ENCODE peak calls at places on chromosomes 12 and 14, in six cellular contexts. One of them, this sample, is unnamed.
A peak's percentile ranks its signal among the peaks of the same experiment; 100 is the strongest.

GRCh38 chr14:33871394-33871793 is 79.5 kb downstream of the EGLN3 start:
- DNase-seq in amniotic stem cell: no peak
- DNase-seq in RWPE2: no peak
- DNase-seq in MG63: no peak
- DNase-seq in stimulated activated CD8-positive, alpha-beta memory T cell treated with anti-CD3 and anti-CD28 coated beads, Interleukin-4, amount 100 ng/mL, for 48 hours: no peak
- DNase-seq in T-helper 9 cell: no peak
- DNase-seq in this sample: no peak

GRCh38 chr12:3158851-3159465 is 81.8 kb downstream of the TSPAN9 start:
- DNase-seq in stimulated activated CD8-positive, alpha-beta memory T cell treated with anti-CD3 and anti-CD28 coated beads, Interleukin-4, amount 100 ng/mL, for 48 hours: no peak
- DNase-seq in T-helper 9 cell: no peak
- DNase-seq in RWPE2: no peak
- DNase-seq in MG63: no peak
- DNase-seq in amniotic stem cell: no peak
- DNase-seq in this sample: no peak

GRCh38 chr12:47822386-47822785 is 2.7 kb upstream of the HDAC7 start:
- DNase-seq in amniotic stem cell: no peak
- DNase-seq in stimulated activated CD8-positive, alpha-beta memory T cell treated with anti-CD3 and anti-CD28 coated beads, Interleukin-4, amount 100 ng/mL, for 48 hours: no peak
- DNase-seq in T-helper 9 cell: no peak
- DNase-seq in RWPE2: no peak
- DNase-seq in MG63: no peak
- DNase-seq in this sample: no peak

GRCh38 chr14:73503648-73504047 is 12.9 kb downstream of the RIOX1 start:
- DNase-seq in T-helper 9 cell: no peak
- DNase-seq in RWPE2: no peak
- DNase-seq in MG63: no peak
- DNase-seq in amniotic stem cell: no peak
- DNase-seq in stimulated activated CD8-positive, alpha-beta memory T cell treated with anti-CD3 and anti-CD28 coated beads, Interleukin-4, amount 100 ng/mL, for 48 hours: no peak
- DNase-seq in this sample: no peak

GRCh38 chr12:23803547-23803946 is 145.9 kb downstream of the SOX5 start:
- DNase-seq in MG63: no peak
- DNase-seq in stimulated activated CD8-positive, alpha-beta memory T cell treated with anti-CD3 and anti-CD28 coated beads, Interleukin-4, amount 100 ng/mL, for 48 hours: no peak
- DNase-seq in RWPE2: no peak
- DNase-seq in T-helper 9 cell: no peak
- DNase-seq in amniotic stem cell: no peak
- DNase-seq in this sample: no peak

GRCh38 chr14:68603682-68604360 is 189.0 kb downstream of the ZFP36L1 start:
- DNase-seq in RWPE2: peak; percentile 54
- DNase-seq in amniotic stem cell: no peak
- DNase-seq in stimulated activated CD8-positive, alpha-beta memory T cell treated with anti-CD3 and anti-CD28 coated beads, Interleukin-4, amount 100 ng/mL, for 48 hours: no peak
- DNase-seq in MG63: no peak
- DNase-seq in T-helper 9 cell: no peak
- DNase-seq in this sample: no peak

GRCh38 chr12:46124132-46124847 is 133.9 kb upstream of the SCAF11 start:
- DNase-seq in amniotic stem cell: no peak
- DNase-seq in RWPE2: no peak
- DNase-seq in T-helper 9 cell: no peak
- DNase-seq in stimulated activated CD8-positive, alpha-beta memory T cell treated with anti-CD3 and anti-CD28 coated beads, Interleukin-4, amount 100 ng/mL, for 48 hours: no peak
- DNase-seq in MG63: no peak
- DNase-seq in this sample: no peak

GRCh38 chr12:95590775-95591174 is 39.5 kb upstream of the USP44 start:
- DNase-seq in amniotic stem cell: no peak
- DNase-seq in T-helper 9 cell: no peak
- DNase-seq in MG63: no peak
- DNase-seq in RWPE2: no peak
- DNase-seq in stimulated activated CD8-positive, alpha-beta memory T cell treated with anti-CD3 and anti-CD28 coated beads, Interleukin-4, amount 100 ng/mL, for 48 hours: no peak
- DNase-seq in this sample: no peak

GRCh38 chr14:100285913-100286400 is 20.3 kb downstream of the SLC25A29 start:
- DNase-seq in MG63: no peak
- DNase-seq in amniotic stem cell: no peak
- DNase-seq in T-helper 9 cell: no peak
- DNase-seq in RWPE2: no peak
- DNase-seq in stimulated activated CD8-positive, alpha-beta memory T cell treated with anti-CD3 and anti-CD28 coated beads, Interleukin-4, amount 100 ng/mL, for 48 hours: no peak
- DNase-seq in this sample: no peak

GRCh38 chr14:104865069-104865630 is at the start of gene CEP170B:
- DNase-seq in amniotic stem cell: no peak
- DNase-seq in MG63: peak; percentile 36
- DNase-seq in RWPE2: no peak
- DNase-seq in stimulated activated CD8-positive, alpha-beta memory T cell treated with anti-CD3 and anti-CD28 coated beads, Interleukin-4, amount 100 ng/mL, for 48 hours: peak; percentile 42
- DNase-seq in T-helper 9 cell: peak; percentile 47
- DNase-seq in this sample: no peak

GRCh38 chr14:103456167-103456835 is 66.3 kb downstream of the CKB start:
- DNase-seq in amniotic stem cell: no peak
- DNase-seq in RWPE2: no peak
- DNase-seq in stimulated activated CD8-positive, alpha-beta memory T cell treated with anti-CD3 and anti-CD28 coated beads, Interleukin-4, amount 100 ng/mL, for 48 hours: no peak
- DNase-seq in T-helper 9 cell: no peak
- DNase-seq in MG63: no peak
- DNase-seq in this sample: no peak

GRCh38 chr14:100065161-100065871 is at the start of gene EVL:
- DNase-seq in RWPE2: no peak
- DNase-seq in MG63: no peak
- DNase-seq in T-helper 9 cell: no peak
- DNase-seq in amniotic stem cell: no peak
- DNase-seq in stimulated activated CD8-positive, alpha-beta memory T cell treated with anti-CD3 and anti-CD28 coated beads, Interleukin-4, amount 100 ng/mL, for 48 hours: peak; percentile 90
- DNase-seq in this sample: peak; percentile 64

GRCh38 chr14:20413785-20414117 is 450 bp upstream of the TEP1 start:
- DNase-seq in amniotic stem cell: no peak
- DNase-seq in MG63: no peak
- DNase-seq in stimulated activated CD8-positive, alpha-beta memory T cell treated with anti-CD3 and anti-CD28 coated beads, Interleukin-4, amount 100 ng/mL, for 48 hours: no peak
- DNase-seq in T-helper 9 cell: no peak
- DNase-seq in RWPE2: no peak
- DNase-seq in this sample: peak; percentile 8

GRCh38 chr12:63844391-63845341 is at the start of gene SRGAP1:
- DNase-seq in amniotic stem cell: peak; percentile 31
- DNase-seq in RWPE2: peak; percentile 67
- DNase-seq in T-helper 9 cell: no peak
- DNase-seq in MG63: peak; percentile 69
- DNase-seq in stimulated activated CD8-positive, alpha-beta memory T cell treated with anti-CD3 and anti-CD28 coated beads, Interleukin-4, amount 100 ng/mL, for 48 hours: peak; percentile 29
- DNase-seq in this sample: no peak

GRCh38 chr14:21227981-21228380 is 41.3 kb downstream of the HNRNPC start:
- DNase-seq in MG63: no peak
- DNase-seq in stimulated activated CD8-positive, alpha-beta memory T cell treated with anti-CD3 and anti-CD28 coated beads, Interleukin-4, amount 100 ng/mL, for 48 hours: no peak
- DNase-seq in amniotic stem cell: no peak
- DNase-seq in RWPE2: no peak
- DNase-seq in T-helper 9 cell: no peak
- DNase-seq in this sample: no peak

GRCh38 chr14:75484711-75485429 is 37.4 kb upstream of the BATF start:
- DNase-seq in stimulated activated CD8-positive, alpha-beta memory T cell treated with anti-CD3 and anti-CD28 coated beads, Interleukin-4, amount 100 ng/mL, for 48 hours: no peak
- DNase-seq in RWPE2: no peak
- DNase-seq in MG63: no peak
- DNase-seq in amniotic stem cell: no peak
- DNase-seq in T-helper 9 cell: no peak
- DNase-seq in this sample: no peak

GRCh38 chr14:106845286-106846087 is 1319.1 kb downstream of the TMEM121 start:
- DNase-seq in MG63: no peak
- DNase-seq in RWPE2: peak; percentile 77
- DNase-seq in amniotic stem cell: no peak
- DNase-seq in stimulated activated CD8-positive, alpha-beta memory T cell treated with anti-CD3 and anti-CD28 coated beads, Interleukin-4, amount 100 ng/mL, for 48 hours: peak; percentile 67
- DNase-seq in T-helper 9 cell: no peak
- DNase-seq in this sample: no peak

GRCh38 chr12:57235012-57235727 is 5.7 kb downstream of the SHMT2 start:
- DNase-seq in amniotic stem cell: no peak
- DNase-seq in RWPE2: peak; percentile 62
- DNase-seq in T-helper 9 cell: no peak
- DNase-seq in MG63: no peak
- DNase-seq in stimulated activated CD8-positive, alpha-beta memory T cell treated with anti-CD3 and anti-CD28 coated beads, Interleukin-4, amount 100 ng/mL, for 48 hours: peak; percentile 24
- DNase-seq in this sample: no peak

GRCh38 chr14:33315217-33315616 is 376.5 kb downstream of the NPAS3 start:
- DNase-seq in stimulated activated CD8-positive, alpha-beta memory T cell treated with anti-CD3 and anti-CD28 coated beads, Interleukin-4, amount 100 ng/mL, for 48 hours: no peak
- DNase-seq in MG63: no peak
- DNase-seq in T-helper 9 cell: no peak
- DNase-seq in amniotic stem cell: no peak
- DNase-seq in RWPE2: no peak
- DNase-seq in this sample: no peak

GRCh38 chr14:57390806-57391562 is 598 bp downstream of the NAA30 start:
- DNase-seq in RWPE2: peak; percentile 62
- DNase-seq in MG63: peak; percentile 22
- DNase-seq in stimulated activated CD8-positive, alpha-beta memory T cell treated with anti-CD3 and anti-CD28 coated beads, Interleukin-4, amount 100 ng/mL, for 48 hours: peak; percentile 57
- DNase-seq in T-helper 9 cell: peak; percentile 28
- DNase-seq in amniotic stem cell: no peak
- DNase-seq in this sample: peak; percentile 41

GRCh38 chr12:42473561-42473960 is 116.0 kb downstream of the PRICKLE1 start:
- DNase-seq in stimulated activated CD8-positive, alpha-beta memory T cell treated with anti-CD3 and anti-CD28 coated beads, Interleukin-4, amount 100 ng/mL, for 48 hours: no peak
- DNase-seq in RWPE2: no peak
- DNase-seq in amniotic stem cell: no peak
- DNase-seq in MG63: no peak
- DNase-seq in T-helper 9 cell: no peak
- DNase-seq in this sample: no peak

GRCh38 chr12:93006655-93007208 is 77.6 kb upstream of the EEA1 start:
- DNase-seq in RWPE2: no peak
- DNase-seq in T-helper 9 cell: no peak
- DNase-seq in MG63: no peak
- DNase-seq in stimulated activated CD8-positive, alpha-beta memory T cell treated with anti-CD3 and anti-CD28 coated beads, Interleukin-4, amount 100 ng/mL, for 48 hours: no peak
- DNase-seq in amniotic stem cell: no peak
- DNase-seq in this sample: no peak

GRCh38 chr14:45253754-45254300 is 825 bp upstream of the MIS18BP1 start:
- DNase-seq in stimulated activated CD8-positive, alpha-beta memory T cell treated with anti-CD3 and anti-CD28 coated beads, Interleukin-4, amount 100 ng/mL, for 48 hours: peak; percentile 31
- DNase-seq in amniotic stem cell: no peak
- DNase-seq in RWPE2: no peak
- DNase-seq in T-helper 9 cell: no peak
- DNase-seq in MG63: no peak
- DNase-seq in this sample: no peak

GRCh38 chr12:62784576-62784975 is 150.4 kb downstream of the PPM1H start:
- DNase-seq in T-helper 9 cell: no peak
- DNase-seq in RWPE2: no peak
- DNase-seq in amniotic stem cell: no peak
- DNase-seq in stimulated activated CD8-positive, alpha-beta memory T cell treated with anti-CD3 and anti-CD28 coated beads, Interleukin-4, amount 100 ng/mL, for 48 hours: no peak
- DNase-seq in MG63: no peak
- DNase-seq in this sample: no peak

GRCh38 chr14:72284176-72284575 is 351.9 kb downstream of the RGS6 start:
- DNase-seq in stimulated activated CD8-positive, alpha-beta memory T cell treated with anti-CD3 and anti-CD28 coated beads, Interleukin-4, amount 100 ng/mL, for 48 hours: no peak
- DNase-seq in T-helper 9 cell: no peak
- DNase-seq in MG63: no peak
- DNase-seq in amniotic stem cell: no peak
- DNase-seq in RWPE2: no peak
- DNase-seq in this sample: no peak

GRCh38 chr14:64683264-64683663 is 21.0 kb upstream of the PLEKHG3 start:
- DNase-seq in T-helper 9 cell: no peak
- DNase-seq in stimulated activated CD8-positive, alpha-beta memory T cell treated with anti-CD3 and anti-CD28 coated beads, Interleukin-4, amount 100 ng/mL, for 48 hours: no peak
- DNase-seq in MG63: no peak
- DNase-seq in RWPE2: no peak
- DNase-seq in amniotic stem cell: no peak
- DNase-seq in this sample: no peak

GRCh38 chr14:77103954-77104353 is 5.9 kb downstream of the CIPC start:
- DNase-seq in RWPE2: no peak
- DNase-seq in stimulated activated CD8-positive, alpha-beta memory T cell treated with anti-CD3 and anti-CD28 coated beads, Interleukin-4, amount 100 ng/mL, for 48 hours: no peak
- DNase-seq in MG63: no peak
- DNase-seq in T-helper 9 cell: no peak
- DNase-seq in amniotic stem cell: no peak
- DNase-seq in this sample: no peak

GRCh38 chr12:108532061-108532848 is 17.2 kb downstream of the FICD start:
- DNase-seq in T-helper 9 cell: no peak
- DNase-seq in MG63: no peak
- DNase-seq in amniotic stem cell: no peak
- DNase-seq in RWPE2: no peak
- DNase-seq in stimulated activated CD8-positive, alpha-beta memory T cell treated with anti-CD3 and anti-CD28 coated beads, Interleukin-4, amount 100 ng/mL, for 48 hours: no peak
- DNase-seq in this sample: no peak

GRCh38 chr14:58130121-58130782 is 21.8 kb downstream of the ARMH4 start:
- DNase-seq in amniotic stem cell: no peak
- DNase-seq in MG63: no peak
- DNase-seq in T-helper 9 cell: no peak
- DNase-seq in stimulated activated CD8-positive, alpha-beta memory T cell treated with anti-CD3 and anti-CD28 coated beads, Interleukin-4, amount 100 ng/mL, for 48 hours: no peak
- DNase-seq in RWPE2: no peak
- DNase-seq in this sample: no peak

GRCh38 chr12:119704065-119704747 is 36.3 kb downstream of the PRKAB1 start:
- DNase-seq in RWPE2: no peak
- DNase-seq in MG63: peak; percentile 71
- DNase-seq in T-helper 9 cell: no peak
- DNase-seq in amniotic stem cell: no peak
- DNase-seq in stimulated activated CD8-positive, alpha-beta memory T cell treated with anti-CD3 and anti-CD28 coated beads, Interleukin-4, amount 100 ng/mL, for 48 hours: no peak
- DNase-seq in this sample: no peak

GRCh38 chr14:50031534-50032313 is 84.6 kb downstream of the VCPKMT start:
- DNase-seq in MG63: no peak
- DNase-seq in RWPE2: no peak
- DNase-seq in amniotic stem cell: no peak
- DNase-seq in T-helper 9 cell: no peak
- DNase-seq in stimulated activated CD8-positive, alpha-beta memory T cell treated with anti-CD3 and anti-CD28 coated beads, Interleukin-4, amount 100 ng/mL, for 48 hours: no peak
- DNase-seq in this sample: no peak

GRCh38 chr12:49476091-49476490 is 62.7 kb upstream of the KCNH3 start:
- DNase-seq in MG63: no peak
- DNase-seq in amniotic stem cell: no peak
- DNase-seq in stimulated activated CD8-positive, alpha-beta memory T cell treated with anti-CD3 and anti-CD28 coated beads, Interleukin-4, amount 100 ng/mL, for 48 hours: no peak
- DNase-seq in RWPE2: no peak
- DNase-seq in T-helper 9 cell: no peak
- DNase-seq in this sample: no peak

GRCh38 chr12:19288603-19289244 is 150.6 kb upstream of the AEBP2 start:
- DNase-seq in RWPE2: no peak
- DNase-seq in MG63: no peak
- DNase-seq in amniotic stem cell: peak; percentile 21
- DNase-seq in stimulated activated CD8-positive, alpha-beta memory T cell treated with anti-CD3 and anti-CD28 coated beads, Interleukin-4, amount 100 ng/mL, for 48 hours: no peak
- DNase-seq in T-helper 9 cell: no peak
- DNase-seq in this sample: no peak

GRCh38 chr12:64568313-64568712 is 42.0 kb upstream of the RASSF3 start:
- DNase-seq in T-helper 9 cell: no peak
- DNase-seq in amniotic stem cell: no peak
- DNase-seq in RWPE2: no peak
- DNase-seq in MG63: no peak
- DNase-seq in stimulated activated CD8-positive, alpha-beta memory T cell treated with anti-CD3 and anti-CD28 coated beads, Interleukin-4, amount 100 ng/mL, for 48 hours: no peak
- DNase-seq in this sample: no peak

GRCh38 chr14:45262637-45263036 is 9.6 kb upstream of the MIS18BP1 start:
- DNase-seq in RWPE2: no peak
- DNase-seq in stimulated activated CD8-positive, alpha-beta memory T cell treated with anti-CD3 and anti-CD28 coated beads, Interleukin-4, amount 100 ng/mL, for 48 hours: no peak
- DNase-seq in T-helper 9 cell: no peak
- DNase-seq in MG63: no peak
- DNase-seq in amniotic stem cell: no peak
- DNase-seq in this sample: no peak

GRCh38 chr12:53776872-53777271 is 25.1 kb upstream of the CISTR start:
- DNase-seq in T-helper 9 cell: no peak
- DNase-seq in stimulated activated CD8-positive, alpha-beta memory T cell treated with anti-CD3 and anti-CD28 coated beads, Interleukin-4, amount 100 ng/mL, for 48 hours: no peak
- DNase-seq in amniotic stem cell: no peak
- DNase-seq in MG63: no peak
- DNase-seq in RWPE2: no peak
- DNase-seq in this sample: no peak